ENCODE peak calls at places on chromosomes 11 and 22, in ten cellular contexts. G is transverse colon, N is sigmoid colon, U is breast epithelium, T is GM23338, W is stomach, D is endothelial cell of umbilical vein, X is HCT116, K is spleen, E is HepG2. I is an unnamed sample.
A peak's percentile ranks its signal among the peaks of the same experiment; 100 is the strongest.

GRCh38 chr11:34052036-34052607 is 591 bp downstream of the CAPRIN1 start:
- DNase-seq in G (peak; percentile 93), N (peak; percentile 94), U (peak; percentile 68), T (peak; percentile 92), W (peak; percentile 93), D (peak; percentile 86), X (peak; percentile 64), K (peak; percentile 98), E (peak; percentile 70), I (peak; percentile 36)

GRCh38 chr11:77144196-77144853 is 16.3 kb downstream of the MYO7A start:
- DNase-seq in G (no peak), N (no peak), U (no peak), T (no peak), W (no peak), D (no peak), X (no peak), K (no peak), E (no peak), I (no peak)

GRCh38 chr11:126146454-126147192 is 64.8 kb downstream of the RPUSD4 start:
- DNase-seq in G (no peak), N (no peak), U (no peak), T (peak; percentile 74), W (no peak), D (no peak), X (no peak), K (peak; percentile 49), E (peak; percentile 84), I (no peak)

GRCh38 chr11:995752-996420 is 40.6 kb downstream of the MUC6 start:
- DNase-seq in G (no peak), N (no peak), U (no peak), T (no peak), W (no peak), D (no peak), X (no peak), K (no peak), E (no peak), I (no peak)

GRCh38 chr11:61756452-61757212 is 4.2 kb downstream of the MYRF start:
- DNase-seq in G (peak; percentile 77), N (no peak), U (no peak), T (no peak), W (peak; percentile 88), D (peak; percentile 14), X (peak; percentile 56), K (no peak), E (peak; percentile 94), I (no peak)

GRCh38 chr11:78567209-78567608 is 7.5 kb downstream of the NARS2 start:
- DNase-seq in G (no peak), N (no peak), U (no peak), T (no peak), W (no peak), D (peak; percentile 28), X (no peak), K (no peak), E (no peak), I (no peak)

GRCh38 chr22:47292546-47293320 is 530.3 kb downstream of the TBC1D22A start:
- DNase-seq in G (no peak), N (no peak), U (no peak), T (no peak), W (peak; percentile 27), D (no peak), X (no peak), K (no peak), E (no peak), I (no peak)

GRCh38 chr11:124586247-124586860 is 16.6 kb downstream of the OR8A1 start:
- DNase-seq in G (peak; percentile 44), N (no peak), U (no peak), T (peak; percentile 76), W (peak; percentile 55), D (peak; percentile 59), X (peak; percentile 44), K (no peak), E (peak; percentile 33), I (peak; percentile 47)

GRCh38 chr22:35995772-35996171 is 32.9 kb downstream of the RBFOX2 start:
- DNase-seq in G (peak; percentile 66), N (peak; percentile 95), U (peak; percentile 35), T (no peak), W (peak; percentile 50), D (peak; percentile 70), X (no peak), K (no peak), E (no peak), I (no peak)

GRCh38 chr11:43644626-43645299 is 35.8 kb upstream of the HSD17B12 start:
- DNase-seq in G (peak; percentile 8), N (no peak), U (no peak), T (no peak), W (no peak), D (no peak), X (no peak), K (no peak), E (peak; percentile 16), I (no peak)

GRCh38 chr22:49012695-49013094 is 815.0 kb downstream of the BRD1 start:
- DNase-seq in G (no peak), N (no peak), U (no peak), T (no peak), W (no peak), D (no peak), X (no peak), K (no peak), E (no peak), I (no peak)

GRCh38 chr11:15307600-15307999 is 192.9 kb downstream of the INSC start:
- DNase-seq in G (no peak), N (no peak), U (no peak), T (peak; percentile 77), W (no peak), D (no peak), X (no peak), K (no peak), E (no peak), I (no peak)

DNA sequence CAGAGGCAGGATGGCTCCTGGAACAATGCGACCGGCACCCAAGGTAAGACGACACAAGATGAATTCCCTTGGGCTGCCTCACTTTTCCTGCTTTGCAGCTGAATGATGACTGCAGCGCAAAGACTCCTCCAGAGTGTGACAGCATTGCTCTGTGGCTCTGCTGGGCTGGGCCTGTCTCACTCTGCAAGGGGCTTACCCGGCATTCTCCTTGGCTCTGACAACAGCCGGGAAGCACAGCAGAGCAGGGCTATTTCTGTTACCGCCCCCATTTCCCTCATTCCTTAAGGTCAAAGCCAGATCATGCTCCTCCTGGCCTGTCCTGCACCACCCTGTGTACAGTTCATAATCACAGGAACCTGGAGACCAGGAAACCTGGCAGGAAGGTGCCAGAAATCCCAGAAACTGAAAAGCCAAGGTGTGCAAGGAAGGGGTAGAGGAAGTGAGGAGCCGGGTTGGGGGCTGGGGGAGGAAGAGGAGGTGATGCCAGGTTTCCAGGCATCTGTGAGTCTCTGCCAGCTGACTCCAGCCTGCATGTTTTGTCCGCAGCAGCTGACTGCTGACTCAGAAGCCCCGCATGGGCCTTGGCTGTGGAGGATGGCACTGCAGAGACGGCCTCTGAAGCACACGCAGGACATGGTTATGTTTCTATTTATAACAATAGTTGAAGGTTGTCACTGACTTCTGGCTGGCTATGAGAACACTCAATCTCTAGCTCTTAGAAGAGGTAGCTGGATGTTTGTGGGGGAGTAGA is 113.6 kb downstream of the MICAL3 start:
- DNase-seq in G (peak; percentile 40), N (peak; percentile 94), U (no peak), T (peak; percentile 68), W (no peak), D (peak; percentile 94), X (no peak), K (peak; percentile 81), E (no peak), I (peak; percentile 36)
- TF ChIP-seq POLR2AphosphoS5 in G (no peak), N (peak; percentile 86), U (no peak), T (no peak), W (peak; percentile 43), D (peak; percentile 55), X (no peak), K (peak; percentile 76), E (no peak), I (no peak)

GRCh38 chr11:121214861-121215260 is 77.7 kb upstream of the SC5D start:
- DNase-seq in G (no peak), N (no peak), U (no peak), T (no peak), W (no peak), D (no peak), X (no peak), K (no peak), E (no peak), I (no peak)
- H3K4me1 ChIP-seq in G (no peaks in the 10 kb centered on the region), N (no peaks in the 10 kb centered on the region), U (no peaks in the 10 kb centered on the region), T (no peaks in the 10 kb centered on the region), W (no peaks in the 10 kb centered on the region), D (no peaks in the 10 kb centered on the region), X (no peaks in the 10 kb centered on the region), K (no peaks in the 10 kb centered on the region), E (no peaks in the 10 kb centered on the region), I (no peaks in the 10 kb centered on the region)

GRCh38 chr11:115256326-115257197 is 247.7 kb downstream of the CADM1 start:
- DNase-seq in G (peak; percentile 22), N (no peak), U (no peak), T (peak; percentile 39), W (no peak), D (no peak), X (no peak), K (peak; percentile 72), E (no peak), I (no peak)
- TF ChIP-seq POLR2AphosphoS5 in G (no peak), N (no peak), U (no peak), T (no peak), W (no peak), D (no peak), X (no peak), K (no peak), E (no peak), I (no peak)

DNA sequence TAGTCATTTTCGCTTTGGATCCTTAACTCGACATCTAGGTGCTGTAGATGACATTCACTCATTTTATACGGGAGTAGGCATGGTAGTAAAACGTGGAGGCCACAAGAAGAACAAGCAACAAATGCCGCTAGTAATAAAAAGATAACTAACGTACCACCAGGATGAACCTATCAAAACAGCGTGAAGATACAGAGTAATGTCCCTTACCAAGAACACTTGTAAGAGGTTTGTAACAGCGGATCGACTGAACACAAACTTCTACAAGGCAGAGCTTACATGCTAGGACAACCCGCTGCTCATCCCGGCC is 744 bp downstream of the CHORDC1 start:
- DNase-seq in G (no peak), N (no peak), U (no peak), T (no peak), W (no peak), D (peak; percentile 63), X (no peak), K (no peak), E (no peak), I (no peak)
- H3K4me1 ChIP-seq in G (peaks cover 15% of the 10 kb centered on the region), N (peaks cover 19% of the 10 kb centered on the region), U (no peaks in the 10 kb centered on the region), T (peaks cover 35% of the 10 kb centered on the region), W (peaks cover 18% of the 10 kb centered on the region), D (peaks cover 25% of the 10 kb centered on the region), X (peaks cover 6% of the 10 kb centered on the region), K (peaks cover 58% of the 10 kb centered on the region), E (peaks cover 32% of the 10 kb centered on the region), I (peaks cover 25% of the 10 kb centered on the region)

I was measured in Panc1.